ENCODE peak calls at places on chromosomes 12 and 14, in seven cellular contexts. Q is A549; S is activated naive CD4-positive, alpha-beta T cell treated with anti-CD3 and anti-CD28 coated beads, Interleukin-2, amount 50 U/mL, for 72 hours; N is Right ventricle myocardium inferior; M is central memory CD8-positive, alpha-beta T cell; H is WTC11; G is heart right ventricle. U is an unnamed sample.

GRCh38 chr12:31715283-31715825 is 13.5 kb downstream of the AMN1 start:
- ATAC-seq in S (no peak), G (no peak), Q (no peak), N (no peak), M (no peak), H (no peak), U (no peak)

GRCh38 chr14:80523518-80524117 is 312.3 kb upstream of the DIO2 start:
- ATAC-seq in S (peak; percentile 34), Q (no peak), G (no peak), H (no peak), M (no peak), N (no peak), U (no peak)

GRCh38 chr12:89084751-89085150 is 267.6 kb downstream of the DUSP6 start:
- ATAC-seq in Q (no peak), M (no peak), S (no peak), N (peak; percentile 66), G (peak; percentile 41), H (peak; percentile 15), U (no peak)

GRCh38 chr14:55592426-55592825 is 12.4 kb downstream of the KTN1 start:
- ATAC-seq in M (no peak), S (no peak), Q (no peak), H (no peak), G (no peak), N (no peak), U (no peak)

GRCh38 chr14:90674043-90674670 is 142.1 kb downstream of the TTC7B start:
- ATAC-seq in H (peak; percentile 53), M (no peak), G (peak; percentile 77), Q (no peak), N (no peak), S (no peak), U (no peak)

GRCh38 chr12:107011519-107011918 is 24.6 kb upstream of the MTERF2 start:
- ATAC-seq in M (no peak), Q (no peak), N (no peak), G (no peak), H (no peak), S (no peak), U (no peak)

GRCh38 chr12:92546826-92547348 is 155.9 kb upstream of the PLEKHG7 start:
- ATAC-seq in G (no peak), M (no peak), H (no peak), N (no peak), Q (no peak), S (no peak), U (no peak)

GRCh38 chr12:77720258-77720657 is 110.4 kb upstream of the NAV3 start:
- ATAC-seq in G (no peak), Q (peak; percentile 62), M (no peak), H (peak; percentile 93), N (no peak), S (no peak), U (no peak)

GRCh38 chr12:117629454-117629853 is 268.0 kb upstream of the NOS1 start:
- ATAC-seq in S (no peak), G (no peak), Q (no peak), N (no peak), H (no peak), M (no peak), U (no peak)

GRCh38 chr12:130953783-130954543 is at the start of gene ADGRD1:
- ATAC-seq in H (no peak), M (no peak), N (peak; percentile 91), S (no peak), G (peak; percentile 91), Q (peak; percentile 57), U (peak; percentile 92)